ENCODE peak calls at places on chromosomes 7 and 10, in eight cellular contexts. U is heart left ventricle; F is ovary; W is cardiac muscle cell; I is GM23338; O is psoas muscle; Q is CD8-positive, alpha-beta T cell; V is heart right ventricle. E is an unnamed sample. For H3K36me3, the result is how much of the 10 kb centered on the place peaks cover.

GRCh38 chr7:106484562-106484961 is 176.4 kb downstream of the CCDC71L start:
- DNase-seq in U (no peak), F (no peak), W (peak), I (no peak), O (no peak), Q (no peak), V (no peak), E (no peak)

GRCh38 chr7:27442446-27442845 is 199.8 kb downstream of the EVX1 start:
- DNase-seq in U (no peak), F (no peak), W (peak), I (no peak), O (no peak), Q (no peak), V (no peak), E (no peak)

GRCh38 chr10:15096661-15097010 is 519 bp upstream of the RPP38 start:
- DNase-seq in U (no peak), F (no peak), W (no peak), I (no peak), O (no peak), Q (no peak), V (no peak), E (no peak)

GRCh38 chr7:40879941-40880558 is 745.2 kb downstream of the SUGCT start:
- DNase-seq in U (no peak), F (no peak), W (peak), I (no peak), O (no peak), Q (no peak), V (no peak), E (no peak)

GRCh38 chr10:118148245-118148644 is 101.5 kb upstream of the RAB11FIP2 start:
- DNase-seq in U (no peak), F (no peak), W (no peak), I (no peak), O (no peak), Q (no peak), V (no peak), E (no peak)

GRCh38 chr7:4682621-4683042 is 537 bp downstream of the FOXK1 start:
- DNase-seq in U (peak), F (peak), W (peak), I (peak), O (peak), Q (peak), V (peak), E (peak)

GRCh38 chr7:157412021-157412443 is 75.2 kb downstream of the DNAJB6 start:
- DNase-seq in U (no peak), F (no peak), W (peak), I (no peak), O (no peak), Q (peak), V (no peak), E (no peak)

GRCh38 chr10:93420091-93420490 is 62.0 kb downstream of the MYOF start:
- DNase-seq in U (no peak), F (no peak), W (no peak), I (peak), O (no peak), Q (no peak), V (no peak), E (no peak)

GRCh38 chr10:114917927-114918672 is 19.9 kb upstream of the TRUB1 start:
- DNase-seq in U (no peak), F (no peak), W (no peak), I (peak), O (no peak), Q (no peak), V (no peak), E (no peak)

GRCh38 chr10:113023017-113023416 is 73.0 kb downstream of the TCF7L2 start:
- DNase-seq in U (no peak), F (no peak), W (no peak), I (no peak), O (no peak), Q (no peak), V (no peak), E (no peak)

GRCh38 chr10:63986536-63986935 is 465.3 kb downstream of the REEP3 start:
- DNase-seq in U (no peak), F (no peak), W (no peak), I (no peak), O (no peak), Q (no peak), V (no peak), E (no peak)

GRCh38 chr10:129877773-129878371 is 86.2 kb downstream of the EBF3 start:
- DNase-seq in U (no peak), F (no peak), W (peak), I (peak), O (no peak), Q (peak), V (no peak), E (no peak)

GRCh38 chr10:86329093-86329710 is 37.4 kb downstream of the GRID1 start:
- DNase-seq in U (no peak), F (no peak), W (no peak), I (no peak), O (no peak), Q (no peak), V (no peak), E (no peak)

GRCh38 chr10:71081912-71082311 is 130.5 kb upstream of the UNC5B start:
- DNase-seq in U (peak), F (no peak), W (no peak), I (no peak), O (no peak), Q (no peak), V (no peak), E (peak)

GRCh38 chr10:3043512-3044368 is 23.6 kb upstream of the PFKP start:
- DNase-seq in U (peak), F (peak), W (peak), I (peak), O (peak), Q (peak), V (peak), E (peak)

GRCh38 chr10:22992621-22993020 is 64.8 kb downstream of the ARMC3 start:
- DNase-seq in U (no peak), F (no peak), W (no peak), I (no peak), O (no peak), Q (no peak), V (no peak), E (no peak)

GRCh38 chr10:22988581-22989360 is 60.9 kb downstream of the ARMC3 start:
- DNase-seq in U (no peak), F (peak), W (peak), I (peak), O (peak), Q (peak), V (no peak), E (peak)

GRCh38 chr10:22993314-22993713 is 65.5 kb downstream of the ARMC3 start:
- DNase-seq in U (no peak), F (no peak), W (no peak), I (no peak), O (no peak), Q (no peak), V (no peak), E (no peak)

GRCh38 chr10:22992075-22992474 is 64.2 kb downstream of the ARMC3 start:
- DNase-seq in U (no peak), F (no peak), W (no peak), I (no peak), O (no peak), Q (peak), V (no peak), E (no peak)

GRCh38 chr10:22990443-22990842 is 62.6 kb downstream of the ARMC3 start:
- DNase-seq in U (no peak), F (no peak), W (no peak), I (no peak), O (no peak), Q (no peak), V (no peak), E (no peak)
- TF ChIP-seq CTCF in U (no peak), F (no peak), W (no peak), I (no peak), O (no peak), Q (no peak), V (no peak), E (no peak)

DNA sequence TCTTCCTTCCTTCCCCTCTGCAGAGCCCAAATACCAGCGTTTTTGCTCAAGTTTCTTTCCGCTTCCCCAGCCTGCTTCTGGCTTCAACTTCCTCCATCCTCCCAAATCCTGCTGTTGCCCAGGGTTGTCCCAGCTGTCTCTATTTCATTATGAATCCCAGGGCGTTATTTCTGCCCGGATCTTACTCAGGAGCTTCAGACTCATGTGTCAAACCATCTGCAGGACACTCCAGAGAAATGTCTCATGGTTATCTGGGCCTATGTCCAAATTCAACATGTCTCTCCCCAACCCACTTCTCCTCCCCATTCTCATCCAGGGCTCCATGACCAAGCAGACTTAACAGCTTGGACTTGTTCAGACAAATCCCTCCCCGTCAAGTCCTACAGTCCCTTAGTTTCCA is 15.6 kb downstream of the ARHGAP22 start:
- DNase-seq in U (peak), F (no peak), W (peak), I (no peak), O (no peak), Q (no peak), V (no peak), E (no peak)
- H3K4me3 ChIP-seq in U (no peak), F (no peak), W (no peak), I (no peak), O (no peak), Q (no peak), V (no peak), E (no peak)

GRCh38 chr10:46544989-46545791 is 11.3 kb downstream of the GPRIN2 start:
- DNase-seq in U (peak), F (peak), W (peak), I (peak), O (peak), Q (peak), V (no peak), E (peak)

GRCh38 chr10:46541735-46542566 is 14.5 kb downstream of the GPRIN2 start:
- DNase-seq in U (peak), F (no peak), W (no peak), I (no peak), O (peak), Q (peak), V (no peak), E (peak)

GRCh38 chr10:46541017-46541661 is 15.3 kb downstream of the GPRIN2 start:
- DNase-seq in U (peak), F (no peak), W (peak), I (peak), O (peak), Q (no peak), V (no peak), E (peak)

GRCh38 chr10:46542567-46543323 is 13.7 kb downstream of the GPRIN2 start:
- DNase-seq in U (peak), F (no peak), W (no peak), I (no peak), O (peak), Q (peak), V (no peak), E (peak)

GRCh38 chr10:46543379-46544014 is 13.0 kb downstream of the GPRIN2 start:
- DNase-seq in U (peak), F (no peak), W (no peak), I (no peak), O (no peak), Q (peak), V (no peak), E (peak)
- H3K36me3 ChIP-seq in U (under half), F (under half), W (under half), I (under half), O (under half), Q (under half), V (under half), E (under half)

DNA sequence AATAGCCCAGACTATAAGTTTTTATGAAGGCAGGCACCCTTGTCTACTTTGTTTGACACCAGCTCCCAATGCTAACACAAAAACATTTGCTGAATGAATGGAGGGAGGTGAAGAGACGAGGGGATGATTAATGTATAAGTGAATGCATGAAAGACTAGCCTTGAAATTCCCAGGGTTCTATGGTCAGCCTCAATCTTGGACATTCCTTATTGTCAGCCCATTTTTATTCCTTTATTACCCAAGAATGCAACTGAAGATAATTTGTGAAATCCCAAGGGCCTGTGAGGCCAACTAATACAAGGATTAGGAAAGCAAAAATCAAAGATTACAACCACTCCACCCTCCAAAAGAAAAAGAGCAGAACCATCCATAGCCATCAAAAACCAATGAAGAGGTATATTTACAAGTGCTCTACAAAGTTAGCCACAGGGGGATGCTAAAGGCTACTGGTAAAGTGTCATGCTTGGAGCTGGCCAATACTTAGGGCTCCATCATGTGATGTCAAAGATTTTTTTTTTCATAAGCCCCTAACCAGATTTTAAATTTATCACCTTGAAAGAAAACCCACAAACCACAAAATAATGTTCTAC is 40.0 kb upstream of the ASAH2 start:
- DNase-seq in U (no peak), F (no peak), W (peak), I (peak), O (no peak), Q (no peak), V (no peak), E (no peak)
- TF ChIP-seq CTCF in U (peak), F (no peak), W (peak), I (peak), O (peak), Q (no peak), V (peak), E (peak)

GRCh38 chr7:18792866-18793595 is 297.5 kb downstream of the HDAC9 start:
- DNase-seq in U (no peak), F (no peak), W (peak), I (no peak), O (no peak), Q (no peak), V (no peak), E (no peak)
- H3K4me3 ChIP-seq in U (no peak), F (no peak), W (no peak), I (no peak), O (no peak), Q (no peak), V (no peak), E (no peak)

GRCh38 chr10:73134727-73135126 is 24.5 kb downstream of the NUDT13 start:
- DNase-seq in U (no peak), F (no peak), W (no peak), I (no peak), O (no peak), Q (no peak), V (no peak), E (no peak)

GRCh38 chr10:73141603-73142002 is 26.2 kb downstream of the ECD start:
- DNase-seq in U (no peak), F (no peak), W (no peak), I (no peak), O (no peak), Q (no peak), V (no peak), E (no peak)

GRCh38 chr10:73136627-73137026 is 26.4 kb downstream of the NUDT13 start:
- DNase-seq in U (no peak), F (no peak), W (no peak), I (no peak), O (no peak), Q (no peak), V (no peak), E (no peak)

DNA sequence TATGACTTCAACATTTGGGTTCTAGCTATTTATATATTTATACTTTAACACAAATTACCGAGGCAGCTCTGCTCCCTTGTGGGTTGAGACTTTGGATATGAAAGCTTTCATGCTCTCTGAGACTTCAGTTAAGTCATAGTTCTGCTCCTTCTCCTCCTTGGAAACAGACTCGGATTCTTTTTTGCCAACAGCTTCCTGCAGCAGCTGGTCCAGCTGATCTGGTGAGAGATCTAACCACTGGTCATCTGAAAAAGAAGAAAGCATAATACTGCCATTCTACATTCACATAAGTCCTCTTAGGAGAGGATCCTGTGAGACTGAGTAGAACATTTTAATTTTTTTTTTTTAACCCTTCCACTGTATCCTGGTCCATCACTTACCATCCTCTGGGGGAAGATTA is 28.6 kb downstream of the ECD start:
- DNase-seq in U (no peak), F (no peak), W (no peak), I (no peak), O (no peak), Q (no peak), V (no peak), E (no peak)
- H3K36me3 ChIP-seq in U (under half), F (under half), W (half or more), I (under half), O (under half), Q (under half), V (half or more), E (half or more)

DNA sequence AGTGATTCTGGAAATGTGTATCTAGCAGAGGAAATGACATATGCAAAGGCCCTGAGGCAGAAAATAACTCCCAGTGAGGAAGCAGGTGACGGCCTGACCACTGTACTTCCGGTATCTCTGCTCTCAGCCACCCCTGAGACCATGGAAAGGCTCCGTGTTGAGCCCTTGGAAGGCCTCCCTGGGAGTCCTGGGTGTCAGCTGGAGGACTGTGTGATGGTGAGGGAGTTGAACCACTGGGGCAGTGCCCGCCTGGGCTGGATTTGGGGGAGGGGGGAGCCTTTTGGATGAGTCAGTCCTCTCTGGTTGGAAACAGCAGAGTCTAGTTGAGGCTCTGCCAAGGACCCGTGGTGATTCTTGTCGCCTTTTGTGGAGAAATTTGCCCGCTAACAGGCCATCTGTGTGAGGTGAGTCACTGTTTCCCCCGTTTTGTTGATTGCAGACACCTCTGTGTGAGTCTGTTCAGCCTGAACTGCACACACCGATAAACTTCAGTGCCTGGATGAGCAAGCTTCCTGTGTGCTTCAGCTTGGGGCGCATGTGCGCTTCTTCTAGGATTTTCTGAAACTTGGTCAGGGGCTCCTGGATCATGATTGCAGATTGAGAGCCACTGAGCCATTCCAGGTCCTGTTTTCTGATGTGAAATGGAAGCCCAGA is 98.6 kb downstream of the GRK5 start:
- DNase-seq in U (peak), F (peak), W (peak), I (no peak), O (peak), Q (peak), V (no peak), E (peak)
- TF ChIP-seq CTCF in U (no peak), F (no peak), W (no peak), I (no peak), O (no peak), Q (no peak), V (no peak), E (no peak)

GRCh38 chr7:12686234-12686893 is 1.1 kb upstream of the ARL4A start:
- DNase-seq in U (peak), F (peak), W (peak), I (peak), O (peak), Q (peak), V (peak), E (peak)

GRCh38 chr7:12684733-12685132 is 2.7 kb upstream of the ARL4A start:
- DNase-seq in U (no peak), F (no peak), W (no peak), I (no peak), O (no peak), Q (no peak), V (no peak), E (no peak)

GRCh38 chr7:12686894-12687212 is 580 bp upstream of the ARL4A start:
- DNase-seq in U (no peak), F (no peak), W (no peak), I (no peak), O (no peak), Q (no peak), V (no peak), E (no peak)

GRCh38 chr7:12684186-12684585 is 3.2 kb upstream of the ARL4A start:
- DNase-seq in U (no peak), F (no peak), W (no peak), I (no peak), O (no peak), Q (no peak), V (no peak), E (no peak)

GRCh38 chr7:12685550-12685949 is 1.9 kb upstream of the ARL4A start:
- DNase-seq in U (peak), F (peak), W (peak), I (peak), O (no peak), Q (peak), V (peak), E (no peak)
- H3K4me3 ChIP-seq in U (peak), F (no peak), W (no peak), I (peak), O (no peak), Q (no peak), V (peak), E (no peak)

GRCh38 chr7:82789883-82790609 is 346.5 kb upstream of the CACNA2D1 start:
- DNase-seq in U (no peak), F (no peak), W (peak), I (no peak), O (no peak), Q (no peak), V (no peak), E (no peak)
- H3K36me3 ChIP-seq in U (under half), F (under half), W (under half), I (under half), O (under half), Q (under half), V (under half), E (under half)

DNA sequence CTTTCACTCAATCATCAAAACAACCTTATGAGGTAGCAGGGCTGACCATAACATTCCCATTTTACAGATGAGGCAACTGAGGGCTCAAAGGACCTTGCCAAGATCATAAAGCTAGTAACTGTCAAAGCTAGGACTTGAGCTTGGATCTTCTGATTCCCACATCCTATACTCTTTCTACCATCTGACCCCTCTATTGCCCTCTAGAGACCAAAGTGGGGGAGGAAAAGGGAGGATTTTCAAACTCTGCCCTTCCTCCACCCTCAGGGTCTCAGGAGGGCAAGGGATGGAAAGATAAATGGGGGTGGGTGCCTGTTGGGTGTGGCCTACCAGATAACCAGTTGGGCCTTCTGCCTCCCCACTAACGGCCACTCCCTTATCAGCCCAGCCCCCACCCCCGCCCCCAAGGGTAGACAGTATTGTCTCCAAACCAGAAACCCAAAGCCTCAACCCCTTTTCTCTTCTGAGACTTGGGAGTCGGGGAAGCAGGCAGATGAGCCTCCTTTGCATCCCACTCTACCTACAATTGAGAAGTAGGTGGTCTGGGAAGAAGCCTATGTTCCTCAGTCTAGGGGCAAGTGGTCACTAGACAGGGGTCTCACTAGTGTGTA is 7.9 kb downstream of the LDB1 start:
- DNase-seq in U (no peak), F (no peak), W (no peak), I (peak), O (no peak), Q (no peak), V (no peak), E (no peak)
- TF ChIP-seq CTCF in U (no peak), F (no peak), W (peak), I (peak), O (no peak), Q (no peak), V (no peak), E (no peak)

E was measured in transverse colon.